ENCODE peak calls at places on chromosome 10, in ten cellular contexts. C, W, J, Z, E, R, U, A, H and M are unnamed samples.

GRCh38 chr10:43229208-43230061 is 37.4 kb downstream of the RASGEF1A start:
- DNase-seq in C (no peak), W (no peak), J (no peak), Z (peak), E (peak), R (peak), U (no peak), A (no peak), H (peak), M (no peak)

GRCh38 chr10:49397036-49397999 is 1.4 kb upstream of the DRGX start:
- DNase-seq in C (no peak), W (no peak), J (no peak), Z (no peak), E (no peak), R (no peak), U (no peak), A (no peak), H (no peak), M (peak)

GRCh38 chr10:25492040-25492439 is 317.2 kb downstream of the GPR158 start:
- DNase-seq in C (no peak), W (no peak), J (no peak), Z (no peak), E (no peak), R (no peak), U (no peak), A (no peak), H (no peak), M (no peak)

GRCh38 chr10:1206601-1207000 is 150.4 kb downstream of the WDR37 start:
- DNase-seq in C (no peak), W (no peak), J (no peak), Z (peak), E (no peak), R (no peak), U (no peak), A (no peak), H (no peak), M (no peak)

GRCh38 chr10:87544750-87545149 is 40.1 kb downstream of the MINPP1 start:
- DNase-seq in C (peak), W (no peak), J (no peak), Z (no peak), E (no peak), R (no peak), U (peak), A (no peak), H (no peak), M (no peak)

GRCh38 chr10:113932854-113933253 is 78.4 kb downstream of the NHLRC2 start:
- DNase-seq in C (no peak), W (no peak), J (no peak), Z (no peak), E (no peak), R (no peak), U (no peak), A (no peak), H (no peak), M (no peak)

GRCh38 chr10:69684020-69684980 is 54.3 kb downstream of the FAM241B start:
- DNase-seq in C (peak), W (peak), J (peak), Z (no peak), E (peak), R (peak), U (peak), A (no peak), H (peak), M (peak)

GRCh38 chr10:624605-625334 is 64.7 kb downstream of the DIP2C start:
- DNase-seq in C (peak), W (peak), J (peak), Z (no peak), E (peak), R (peak), U (peak), A (no peak), H (peak), M (peak)

GRCh38 chr10:90451283-90451682 is 406.6 kb downstream of the HTR7 start:
- DNase-seq in C (peak), W (no peak), J (peak), Z (no peak), E (no peak), R (no peak), U (peak), A (no peak), H (no peak), M (peak)

GRCh38 chr10:4833286-4833685 is 7.3 kb downstream of the AKR1E2 start:
- DNase-seq in C (no peak), W (no peak), J (no peak), Z (no peak), E (no peak), R (no peak), U (no peak), A (no peak), H (no peak), M (no peak)

GRCh38 chr10:29063806-29064644 is 224.8 kb upstream of the LYZL1 start:
- DNase-seq in C (peak), W (peak), J (peak), Z (no peak), E (no peak), R (no peak), U (peak), A (peak), H (peak), M (no peak)

GRCh38 chr10:3946234-3947229 is 161.5 kb upstream of the KLF6 start:
- DNase-seq in C (no peak), W (no peak), J (no peak), Z (no peak), E (no peak), R (no peak), U (no peak), A (no peak), H (peak), M (no peak)

GRCh38 chr10:30510184-30510931 is 76.4 kb downstream of the MAP3K8 start:
- DNase-seq in C (peak), W (peak), J (peak), Z (no peak), E (peak), R (peak), U (peak), A (peak), H (peak), M (peak)

GRCh38 chr10:90842710-90843109 is 15.1 kb downstream of the HTR7 start:
- DNase-seq in C (no peak), W (no peak), J (peak), Z (no peak), E (no peak), R (no peak), U (peak), A (no peak), H (no peak), M (no peak)

GRCh38 chr10:34157501-34157900 is 657.6 kb downstream of the PARD3 start:
- DNase-seq in C (peak), W (peak), J (no peak), Z (no peak), E (no peak), R (no peak), U (peak), A (no peak), H (no peak), M (no peak)

GRCh38 chr10:52331759-52332364 is 17.8 kb downstream of the DKK1 start:
- DNase-seq in C (no peak), W (no peak), J (no peak), Z (no peak), E (no peak), R (no peak), U (no peak), A (no peak), H (no peak), M (no peak)

GRCh38 chr10:92590623-92591549 is 2.0 kb upstream of the KIF11 start:
- DNase-seq in C (peak), W (peak), J (peak), Z (no peak), E (peak), R (peak), U (peak), A (no peak), H (no peak), M (peak)

GRCh38 chr10:53697038-53697437 is 924.5 kb upstream of the MBL2 start:
- DNase-seq in C (peak), W (no peak), J (no peak), Z (no peak), E (no peak), R (no peak), U (no peak), A (no peak), H (no peak), M (no peak)

GRCh38 chr10:14008648-14009072 is 322.1 kb downstream of the FRMD4A start:
- DNase-seq in C (peak), W (peak), J (no peak), Z (no peak), E (no peak), R (no peak), U (no peak), A (no peak), H (no peak), M (no peak)

GRCh38 chr10:52578871-52579405 is 193.6 kb downstream of the MBL2 start:
- DNase-seq in C (peak), W (peak), J (peak), Z (no peak), E (no peak), R (no peak), U (peak), A (no peak), H (no peak), M (peak)

GRCh38 chr10:113980408-113981087 is 63.1 kb upstream of the ADRB1 start:
- DNase-seq in C (no peak), W (no peak), J (no peak), Z (no peak), E (no peak), R (no peak), U (no peak), A (no peak), H (no peak), M (no peak)

GRCh38 chr10:80497187-80498038 is 40.3 kb upstream of the SH2D4B start:
- DNase-seq in C (peak), W (peak), J (peak), Z (no peak), E (peak), R (peak), U (peak), A (no peak), H (no peak), M (peak)

DNA sequence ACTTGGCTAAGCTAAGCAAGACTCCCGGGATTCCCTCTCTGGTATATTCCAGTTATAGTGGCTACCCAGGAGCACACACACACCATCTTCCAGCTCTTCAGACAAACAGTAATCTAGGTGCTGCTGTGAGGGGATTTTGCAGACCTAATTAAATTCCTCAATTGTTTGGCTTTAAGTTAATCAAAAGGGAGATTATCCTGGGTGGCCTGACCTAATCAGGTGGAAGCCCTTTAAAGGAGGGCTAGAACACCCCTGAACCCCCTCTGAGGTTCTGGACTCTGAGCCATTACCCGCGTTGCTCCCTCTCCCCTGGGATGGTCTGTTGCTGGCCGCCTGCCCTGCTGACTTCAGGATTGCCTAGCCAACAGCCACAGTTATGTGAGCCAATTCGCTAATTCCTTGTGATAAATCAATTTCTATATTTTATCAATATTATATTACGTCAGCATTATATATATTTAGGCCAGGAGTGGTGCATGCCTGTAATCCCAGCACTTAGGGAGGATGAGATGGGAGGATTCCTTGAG is 6.4 kb downstream of the SFXN2 start:
- DNase-seq in C (no peak), W (no peak), J (no peak), Z (no peak), E (no peak), R (no peak), U (no peak), A (no peak), H (no peak), M (no peak)
- H3K4me3 ChIP-seq in C (no peak), W (no peak), J (no peak), Z (no peak), E (no peak), R (no peak), U (no peak), A (no peak), H (no peak), M (no peak)

GRCh38 chr10:47179291-47179647 is 120.7 kb upstream of the GDF10 start:
- DNase-seq in C (no peak), W (no peak), J (no peak), Z (no peak), E (no peak), R (no peak), U (no peak), A (no peak), H (no peak), M (no peak)
- TF ChIP-seq CTCF in C (no peak), W (no peak), J (no peak), Z (no peak), E (no peak), R (no peak), U (no peak), A (no peak), H (no peak), M (no peak)

DNA sequence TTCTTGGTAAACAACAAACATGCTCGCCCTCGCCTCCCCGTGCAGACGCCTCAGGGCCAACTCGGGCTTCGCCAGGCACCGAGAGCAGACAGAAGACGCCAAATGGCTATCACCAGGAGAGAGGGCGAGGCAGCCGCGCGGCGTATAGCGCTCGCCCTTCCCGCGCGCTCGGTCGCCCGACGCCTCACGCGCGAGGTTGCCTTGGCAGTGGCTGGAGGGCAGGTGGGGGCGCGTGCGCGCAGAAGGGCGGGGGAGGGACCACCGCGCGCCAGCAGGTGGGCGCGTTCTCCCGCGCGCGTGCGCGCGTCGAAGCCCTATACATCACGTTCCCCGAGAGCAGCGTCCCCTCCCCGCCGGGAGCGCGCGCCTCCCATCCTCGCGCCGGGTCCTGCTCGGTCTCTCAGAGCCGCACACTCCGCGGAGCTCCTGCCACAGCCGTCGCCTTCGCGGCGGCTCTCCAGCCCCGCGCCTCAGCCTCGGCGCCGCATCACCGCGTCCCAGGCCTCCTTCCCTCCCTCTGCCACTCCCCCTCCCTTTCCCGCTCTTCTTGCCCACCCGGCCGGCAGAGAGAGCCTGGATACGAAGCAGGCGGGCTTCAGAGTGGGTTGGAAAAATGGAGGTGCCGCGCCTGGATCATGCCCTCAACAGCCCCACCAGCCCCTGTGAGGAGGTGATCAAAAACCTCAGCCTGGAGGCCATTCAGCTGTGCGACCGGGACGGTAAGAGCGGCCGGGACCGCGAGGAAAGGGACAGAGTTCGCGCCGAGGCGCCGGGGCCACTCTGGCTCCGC is at the start of gene PHYHIPL:
- DNase-seq in C (no peak), W (no peak), J (peak), Z (no peak), E (no peak), R (peak), U (no peak), A (no peak), H (no peak), M (no peak)
- H3K4me3 ChIP-seq in C (peak), W (no peak), J (peak), Z (no peak), E (peak), R (peak), U (no peak), A (no peak), H (no peak), M (peak)

GRCh38 chr10:74333174-74333573 is 182.2 kb downstream of the ADK start:
- DNase-seq in C (peak), W (peak), J (no peak), Z (no peak), E (no peak), R (no peak), U (peak), A (peak), H (no peak), M (peak)
- TF ChIP-seq CTCF in C (no peak), W (no peak), J (no peak), Z (no peak), E (no peak), R (no peak), U (no peak), A (no peak), H (no peak), M (no peak)

GRCh38 chr10:66803174-66803573 is 122.7 kb upstream of the LRRTM3 start:
- DNase-seq in C (no peak), W (no peak), J (no peak), Z (no peak), E (no peak), R (no peak), U (no peak), A (no peak), H (no peak), M (no peak)
- H3K4me3 ChIP-seq in C (no peak), W (no peak), J (no peak), Z (no peak), E (no peak), R (no peak), U (no peak), A (no peak), H (no peak), M (no peak)

DNA sequence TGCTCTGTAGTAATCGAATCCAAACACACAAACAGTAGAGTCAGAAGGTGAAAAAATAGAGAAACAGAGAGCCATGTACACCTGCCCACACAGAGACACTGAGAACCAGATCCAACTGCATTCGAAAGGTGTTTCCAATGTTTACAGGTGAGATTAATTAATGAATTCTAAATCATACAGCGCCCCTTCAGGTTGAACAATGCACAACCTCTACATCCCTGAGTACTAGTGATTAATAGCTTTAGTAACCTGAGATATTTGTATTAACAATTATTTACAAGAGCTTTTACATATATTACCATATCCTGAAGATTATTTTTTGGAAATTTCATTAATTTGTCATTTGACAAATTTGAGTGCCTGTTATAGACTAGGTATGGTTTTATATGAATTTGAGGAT is 7.6 kb upstream of the MRC1 start:
- DNase-seq in C (no peak), W (no peak), J (no peak), Z (no peak), E (no peak), R (no peak), U (no peak), A (no peak), H (no peak), M (no peak)
- TF ChIP-seq CTCF in C (peak), W (no peak), J (no peak), Z (no peak), E (no peak), R (no peak), U (no peak), A (peak), H (peak), M (no peak)

DNA sequence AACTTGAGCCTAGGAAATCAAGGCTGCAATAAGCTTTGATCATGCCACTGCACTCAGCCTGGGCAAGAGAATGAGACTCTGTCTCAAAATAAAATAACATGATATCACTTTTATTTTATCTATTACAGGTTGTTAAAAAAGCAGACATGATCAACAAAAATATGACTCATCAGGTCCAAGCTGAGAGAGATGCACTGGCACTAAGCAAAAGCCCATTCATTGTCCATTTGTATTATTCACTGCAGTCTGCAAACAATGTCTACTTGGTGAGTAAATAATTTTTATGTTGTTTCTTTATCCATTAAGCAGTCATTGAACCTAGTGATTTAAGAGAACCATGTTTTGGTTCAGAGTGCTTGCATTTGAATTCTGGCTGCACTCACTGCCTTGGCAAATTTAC is 3.3 kb downstream of the MASTL start:
- DNase-seq in C (no peak), W (peak), J (peak), Z (no peak), E (no peak), R (no peak), U (no peak), A (no peak), H (no peak), M (no peak)
- H3K4me3 ChIP-seq in C (no peak), W (no peak), J (no peak), Z (no peak), E (no peak), R (no peak), U (no peak), A (no peak), H (no peak), M (no peak)

GRCh38 chr10:132591166-132591971 is 53.8 kb downstream of the INPP5A start:
- DNase-seq in C (peak), W (peak), J (peak), Z (no peak), E (no peak), R (peak), U (peak), A (no peak), H (peak), M (peak)
- TF ChIP-seq CTCF in C (no peak), W (no peak), J (no peak), Z (no peak), E (no peak), R (no peak), U (no peak), A (no peak), H (no peak), M (no peak)

GRCh38 chr10:62083413-62083794 is 181.9 kb downstream of the ARID5B start:
- DNase-seq in C (peak), W (no peak), J (peak), Z (no peak), E (no peak), R (no peak), U (peak), A (no peak), H (no peak), M (peak)

GRCh38 chr10:62085404-62085803 is 183.2 kb downstream of the RTKN2 start:
- DNase-seq in C (no peak), W (no peak), J (no peak), Z (no peak), E (no peak), R (no peak), U (no peak), A (no peak), H (no peak), M (no peak)

GRCh38 chr10:62082729-62083412 is 181.4 kb downstream of the ARID5B start:
- DNase-seq in C (peak), W (peak), J (peak), Z (peak), E (no peak), R (no peak), U (peak), A (no peak), H (no peak), M (peak)

GRCh38 chr10:62084434-62084833 is 182.9 kb downstream of the ARID5B start:
- DNase-seq in C (peak), W (no peak), J (no peak), Z (no peak), E (no peak), R (no peak), U (peak), A (no peak), H (no peak), M (no peak)

GRCh38 chr10:62083868-62084267 is 182.4 kb downstream of the ARID5B start:
- DNase-seq in C (peak), W (peak), J (peak), Z (no peak), E (peak), R (no peak), U (peak), A (no peak), H (peak), M (peak)
- H3K4me3 ChIP-seq in C (no peak), W (no peak), J (no peak), Z (no peak), E (no peak), R (no peak), U (no peak), A (no peak), H (no peak), M (no peak)